ENCODE peak calls at places on chromosome 5, in eight cellular contexts. S is MM.1S; M is PC-3; I is fibroblast of mammary gland; F is fibroblast of lung; Q is cardiac fibroblast; K is CD4-positive, alpha-beta T cell; N is nephron progenitor cell. P is an unnamed sample.

GRCh38 chr5:141338538-141339306 is at the start of gene PCDHGA2:
- DNase-seq in K (no peak), N (no peak), Q (peak), F (peak), S (peak), M (peak), I (peak), P (peak)

GRCh38 chr5:90888511-90889324 is 330.1 kb downstream of the ADGRV1 start:
- DNase-seq in M (peak), S (no peak), K (no peak), F (peak), N (no peak), Q (peak), I (peak), P (peak)

GRCh38 chr5:171445910-171446516 is 26.6 kb downstream of the FGF18 start:
- DNase-seq in S (no peak), F (peak), M (no peak), I (peak), Q (peak), K (no peak), N (no peak), P (peak)

GRCh38 chr5:108727154-108727638 is 20.5 kb upstream of the FER start:
- DNase-seq in S (no peak), F (no peak), I (peak), K (no peak), M (no peak), Q (no peak), N (no peak), P (no peak)

GRCh38 chr5:32018476-32019436 is 155.4 kb downstream of the GOLPH3 start:
- DNase-seq in I (peak), K (no peak), M (no peak), F (peak), S (no peak), Q (peak), N (no peak), P (no peak)

GRCh38 chr5:149667084-149667826 is 62.9 kb upstream of the PPARGC1B start:
- DNase-seq in N (peak), S (peak), M (peak), I (peak), F (no peak), Q (peak), K (no peak), P (peak)

GRCh38 chr5:103402861-103403260 is 144.3 kb downstream of the MACIR start:
- DNase-seq in Q (no peak), I (no peak), S (no peak), K (no peak), M (peak), F (no peak), N (no peak), P (no peak)

GRCh38 chr5:170339780-170340167 is 42.2 kb upstream of the LCP2 start:
- DNase-seq in N (no peak), Q (no peak), M (no peak), S (no peak), F (no peak), I (no peak), K (no peak), P (no peak)

GRCh38 chr5:136216230-136216629 is 23.3 kb upstream of the SMIM32 start:
- DNase-seq in S (no peak), M (no peak), N (no peak), K (no peak), F (no peak), Q (no peak), I (no peak), P (no peak)

GRCh38 chr5:56257010-56257409 is 23.9 kb upstream of the ANKRD55 start:
- DNase-seq in K (no peak), F (no peak), M (no peak), I (no peak), Q (no peak), S (no peak), N (no peak), P (no peak)
- TF ChIP-seq CTCF in K (no peak), F (no peak), M (no peak), I (no peak), Q (no peak), S (no peak), N (no peak), P (no peak)

DNA sequence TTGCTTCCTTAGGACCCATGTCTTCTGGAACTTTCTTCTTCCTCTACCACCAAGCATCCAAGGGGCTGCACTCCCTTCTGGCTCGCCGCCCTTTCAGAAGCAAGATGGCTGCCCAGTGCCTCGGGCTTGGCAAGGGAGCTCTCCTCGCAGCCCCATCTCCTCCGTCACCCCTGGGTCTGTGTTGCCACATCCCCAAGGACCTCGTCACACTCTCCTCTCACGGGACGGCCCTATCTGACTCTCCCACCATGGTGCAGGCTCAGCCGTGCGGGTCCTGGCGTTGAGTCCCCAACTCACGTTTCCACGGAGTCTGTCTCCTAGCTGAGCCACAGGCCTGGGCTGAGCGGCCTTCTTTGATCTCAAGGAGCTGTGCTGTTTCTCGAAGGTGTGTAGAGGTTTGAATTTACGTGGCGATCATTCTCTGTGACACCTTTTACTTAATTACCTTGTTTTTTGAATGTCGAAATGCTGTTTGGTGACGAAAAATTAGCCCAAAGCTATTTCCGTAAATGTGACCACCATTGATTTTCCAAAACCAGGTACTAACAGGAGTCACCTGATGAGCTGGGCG is 15.0 kb upstream of the SCGB3A1 start:
- DNase-seq in M (no peak), I (no peak), N (no peak), S (no peak), F (no peak), Q (no peak), K (no peak), P (no peak)
- TF ChIP-seq CTCF in M (peak), I (no peak), N (peak), S (no peak), F (no peak), Q (no peak), K (no peak), P (no peak)

DNA sequence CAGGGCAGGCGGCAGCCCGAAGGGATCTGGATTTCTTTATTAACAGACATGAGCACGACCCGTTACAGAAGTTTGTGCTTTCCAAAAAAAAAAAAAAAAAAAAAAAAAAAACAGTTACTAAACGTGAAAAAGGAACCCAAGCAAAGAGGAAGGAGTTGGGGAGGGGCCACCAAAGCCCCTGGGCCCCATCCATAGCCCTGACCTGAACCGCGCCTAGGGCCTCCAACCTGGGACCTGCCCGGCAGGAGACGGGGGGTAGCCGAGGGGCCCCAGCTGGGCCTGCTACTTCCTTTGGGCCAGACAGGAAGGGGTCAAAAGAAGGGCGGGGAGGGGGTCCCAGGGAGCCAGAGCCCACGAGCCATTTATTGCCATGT is 10.0 kb downstream of the PRR7 start:
- DNase-seq in F (no peak), S (no peak), N (no peak), M (no peak), Q (no peak), K (no peak), I (no peak), P (no peak)
- TF ChIP-seq CTCF in F (no peak), S (no peak), N (no peak), M (peak), Q (no peak), K (peak), I (no peak), P (no peak)

GRCh38 chr5:116664988-116665387 is 90.4 kb upstream of the SEMA6A start:
- DNase-seq in K (no peak), F (no peak), I (no peak), M (no peak), N (no peak), Q (no peak), S (no peak), P (no peak)

GRCh38 chr5:116663081-116663480 is 88.5 kb upstream of the SEMA6A start:
- DNase-seq in K (no peak), M (no peak), N (no peak), Q (no peak), I (no peak), F (no peak), S (no peak), P (no peak)

GRCh38 chr5:116669261-116670049 is 94.8 kb upstream of the SEMA6A start:
- DNase-seq in I (no peak), K (no peak), F (no peak), S (no peak), N (no peak), Q (no peak), M (no peak), P (no peak)

GRCh38 chr5:116668361-116668760 is 93.7 kb upstream of the SEMA6A start:
- DNase-seq in N (no peak), I (no peak), M (no peak), F (no peak), S (no peak), Q (no peak), K (no peak), P (no peak)

GRCh38 chr5:116666901-116667300 is 92.3 kb upstream of the SEMA6A start:
- DNase-seq in Q (no peak), M (no peak), F (no peak), K (no peak), I (no peak), S (no peak), N (no peak), P (no peak)
- TF ChIP-seq CTCF in Q (no peak), M (no peak), F (no peak), K (no peak), I (no peak), S (no peak), N (no peak), P (no peak)

P was measured in astrocyte of the spinal cord.